ENCODE peak calls at places on chromosomes 3 and 15, in seven cellular contexts. J is DMS 273 treated with DMSO at 0.1 percent for 48 hours; X is activated naive CD4-positive, alpha-beta T cell treated with anti-CD3 and anti-CD28 coated beads, Interleukin-2, amount 50 U/mL, for 16 hours; M is epithelial cell of proximal tubule; O is GM12891; A is NCI-H1436 treated with DMSO at 0.1 percent for 48 hours; Q is EH. G is an unnamed sample.

GRCh38 chr3:102577390-102577789 is 142.6 kb downstream of the ZPLD1 start:
- DNase-seq in X (no peak), M (no peak), A (no peak), O (no peak), J (no peak), Q (no peak), G (no peak)

GRCh38 chr3:130915567-130916292 is 21.8 kb downstream of the ATP2C1 start:
- DNase-seq in Q (peak; percentile 78), M (no peak), O (no peak), X (no peak), A (no peak), J (no peak), G (no peak)

GRCh38 chr3:177591371-177591770 is 394.1 kb upstream of the TBL1XR1 start:
- DNase-seq in X (no peak), M (no peak), J (no peak), Q (peak; percentile 51), A (no peak), O (no peak), G (no peak)

GRCh38 chr3:65083240-65083639 is 395.4 kb upstream of the ADAMTS9 start:
- DNase-seq in Q (no peak), M (no peak), J (no peak), O (no peak), X (no peak), A (no peak), G (no peak)

GRCh38 chr3:192449036-192449435 is 278.3 kb downstream of the FGF12 start:
- DNase-seq in M (no peak), O (no peak), Q (no peak), J (no peak), X (no peak), A (no peak), G (no peak)

GRCh38 chr3:72177075-72178050 is 392.4 kb upstream of the PROK2 start:
- DNase-seq in O (peak; percentile 38), X (no peak), M (no peak), Q (peak; percentile 70), A (no peak), J (no peak), G (peak; percentile 29)

GRCh38 chr15:81531971-81532370 is 158.0 kb upstream of the TMC3 start:
- DNase-seq in M (no peak), O (no peak), X (no peak), J (no peak), Q (peak; percentile 38), A (no peak), G (no peak)

GRCh38 chr3:12629560-12629959 is 34.4 kb downstream of the RAF1 start:
- DNase-seq in O (no peak), Q (peak; percentile 76), A (no peak), M (no peak), X (no peak), J (no peak), G (no peak)

GRCh38 chr3:95002665-95003064 is 939.8 kb downstream of the NSUN3 start:
- DNase-seq in J (no peak), Q (no peak), A (no peak), X (no peak), O (no peak), M (no peak), G (no peak)

GRCh38 chr15:33067456-33067855 is 127.1 kb downstream of the FMN1 start:
- DNase-seq in Q (peak; percentile 94), O (no peak), A (no peak), X (no peak), J (no peak), M (no peak), G (no peak)

GRCh38 chr3:119318871-119319270 is 24.7 kb downstream of the ARHGAP31 start:
- DNase-seq in J (peak; percentile 70), Q (peak; percentile 68), A (no peak), O (no peak), M (no peak), X (no peak), G (no peak)